ENCODE peak calls at places on chromosomes 13 and 19, in eight cellular contexts. Y is tibial nerve; O is occipital lobe; L is LHCN-M2; Q is DMS79 treated with DMSO at 0.1 percent for 48 hours; A is activated CD4-positive, alpha-beta T cell treated with anti-CD3 and anti-CD28 coated beads for 24 hours; F is midbrain; K is neural crest cell. B is an unnamed sample.
A peak's percentile ranks its signal among the peaks of the same experiment; 100 is the strongest.

GRCh38 chr13:46341112-46341711 is 45.8 kb downstream of the RUBCNL start:
- DNase-seq in Y (no peak), O (no peak), L (peak; percentile 73), Q (peak; percentile 19), A (no peak), F (no peak), K (no peak), B (no peak)

GRCh38 chr13:38538412-38538811 is 148.5 kb upstream of the FREM2 start:
- DNase-seq in Y (no peak), O (no peak), L (no peak), Q (no peak), A (no peak), F (no peak), K (no peak), B (no peak)

GRCh38 chr13:92297971-92298942 is 899.8 kb downstream of the GPC5 start:
- DNase-seq in Y (no peak), O (no peak), L (no peak), Q (no peak), A (no peak), F (no peak), K (no peak), B (no peak)

GRCh38 chr19:47479701-47480503 is 4.1 kb downstream of the KPTN start:
- DNase-seq in Y (no peak), O (no peak), L (no peak), Q (no peak), A (no peak), F (no peak), K (no peak), B (no peak)

GRCh38 chr13:105083986-105084385 is 1451.5 kb downstream of the EFNB2 start:
- DNase-seq in Y (no peak), O (no peak), L (no peak), Q (no peak), A (no peak), F (no peak), K (no peak), B (no peak)

GRCh38 chr13:110254151-110254679 is 52.7 kb downstream of the COL4A1 start:
- DNase-seq in Y (no peak), O (no peak), L (peak; percentile 49), Q (no peak), A (no peak), F (no peak), K (no peak), B (no peak)

GRCh38 chr19:17967258-17968051 is 548 bp downstream of the KCNN1 start:
- DNase-seq in Y (no peak), O (no peak), L (no peak), Q (no peak), A (no peak), F (no peak), K (no peak), B (no peak)

GRCh38 chr19:14102102-14102696 is 11.6 kb upstream of the SAMD1 start:
- DNase-seq in Y (no peak), O (no peak), L (no peak), Q (no peak), A (no peak), F (no peak), K (no peak), B (no peak)

GRCh38 chr13:97352815-97353214 is 81.2 kb upstream of the RAP2A start:
- DNase-seq in Y (no peak), O (no peak), L (no peak), Q (no peak), A (no peak), F (no peak), K (no peak), B (no peak)

GRCh38 chr13:107512551-107512950 is 702.8 kb downstream of the LIG4 start:
- DNase-seq in Y (no peak), O (no peak), L (no peak), Q (no peak), A (no peak), F (no peak), K (no peak), B (no peak)

B was measured in tibial artery.